ENCODE peak calls at places on chromosome 20, in five cellular contexts. One of them, this sample, is unnamed.

GRCh38 chr20:51480507-51481270 is 61.8 kb downstream of the NFATC2 start:
- DNase-seq in K562: no peak
- DNase-seq in H54: no peak
- DNase-seq in spleen: peak
- DNase-seq in GM12892: peak
- DNase-seq in this sample: no peak

GRCh38 chr20:1012359-1013168 is 10.5 kb upstream of the RSPO4 start:
- DNase-seq in K562: no peak
- DNase-seq in H54: no peak
- DNase-seq in spleen: no peak
- DNase-seq in GM12892: no peak
- DNase-seq in this sample: no peak

GRCh38 chr20:47278907-47279348 is 77.6 kb downstream of the ZMYND8 start:
- DNase-seq in K562: peak
- DNase-seq in H54: no peak
- DNase-seq in spleen: no peak
- DNase-seq in GM12892: no peak
- DNase-seq in this sample: peak

GRCh38 chr20:49318430-49319203 is 40.8 kb upstream of the ZNFX1 start:
- DNase-seq in K562: no peak
- DNase-seq in H54: no peak
- DNase-seq in spleen: peak
- DNase-seq in GM12892: no peak
- DNase-seq in this sample: no peak

GRCh38 chr20:57332105-57333089 is 2.8 kb downstream of the SPO11 start:
- DNase-seq in K562: no peak
- DNase-seq in H54: no peak
- DNase-seq in spleen: no peak
- DNase-seq in GM12892: no peak
- DNase-seq in this sample: no peak

GRCh38 chr20:59405226-59405815 is 104.9 kb downstream of the EDN3 start:
- DNase-seq in K562: no peak
- DNase-seq in H54: no peak
- DNase-seq in spleen: no peak
- DNase-seq in GM12892: no peak
- DNase-seq in this sample: no peak

GRCh38 chr20:5100684-5101347 is 18.9 kb downstream of the PCNA start:
- DNase-seq in K562: peak
- DNase-seq in H54: peak
- DNase-seq in spleen: peak
- DNase-seq in GM12892: no peak
- DNase-seq in this sample: peak

GRCh38 chr20:45933231-45934045 is 1.0 kb upstream of the PCIF1 start:
- DNase-seq in K562: peak
- DNase-seq in H54: peak
- DNase-seq in spleen: peak
- DNase-seq in GM12892: peak
- DNase-seq in this sample: peak

GRCh38 chr20:37309941-37310590 is 20.6 kb downstream of the MANBAL start:
- DNase-seq in K562: no peak
- DNase-seq in H54: no peak
- DNase-seq in spleen: no peak
- DNase-seq in GM12892: no peak
- DNase-seq in this sample: no peak

GRCh38 chr20:14644698-14645097 is 307.3 kb upstream of the FLRT3 start:
- DNase-seq in K562: no peak
- DNase-seq in H54: no peak
- DNase-seq in spleen: no peak
- DNase-seq in GM12892: no peak
- DNase-seq in this sample: no peak

GRCh38 chr20:24789877-24790276 is 159.2 kb upstream of the CST7 start:
- DNase-seq in K562: no peak
- DNase-seq in H54: no peak
- DNase-seq in spleen: peak
- DNase-seq in GM12892: no peak
- DNase-seq in this sample: no peak

GRCh38 chr20:22582960-22583772 is 1.2 kb downstream of the FOXA2 start:
- DNase-seq in K562: no peak
- DNase-seq in H54: no peak
- DNase-seq in spleen: no peak
- DNase-seq in GM12892: no peak
- DNase-seq in this sample: no peak

GRCh38 chr20:48787861-48788375 is 39.9 kb downstream of the PREX1 start:
- DNase-seq in K562: peak
- DNase-seq in H54: peak
- DNase-seq in spleen: peak
- DNase-seq in GM12892: no peak
- DNase-seq in this sample: peak

GRCh38 chr20:34582911-34583310 is 24.4 kb downstream of the MAP1LC3A start:
- DNase-seq in K562: peak
- DNase-seq in H54: no peak
- DNase-seq in spleen: no peak
- DNase-seq in GM12892: no peak
- DNase-seq in this sample: no peak

GRCh38 chr20:18738055-18738454 is 75.5 kb upstream of the SCP2D1 start:
- DNase-seq in K562: peak
- DNase-seq in H54: no peak
- DNase-seq in spleen: no peak
- DNase-seq in GM12892: no peak
- DNase-seq in this sample: peak

GRCh38 chr20:24786646-24787045 is 162.4 kb upstream of the CST7 start:
- DNase-seq in K562: no peak
- DNase-seq in H54: no peak
- DNase-seq in spleen: peak
- DNase-seq in GM12892: no peak
- DNase-seq in this sample: no peak

GRCh38 chr20:57312138-57312537 is 17.5 kb upstream of the SPO11 start:
- DNase-seq in K562: no peak
- DNase-seq in H54: no peak
- DNase-seq in spleen: no peak
- DNase-seq in GM12892: no peak
- DNase-seq in this sample: no peak

GRCh38 chr20:33061626-33062025 is 7.9 kb downstream of the BPIFB3 start:
- DNase-seq in K562: no peak
- DNase-seq in H54: no peak
- DNase-seq in spleen: peak
- DNase-seq in GM12892: no peak
- DNase-seq in this sample: no peak

GRCh38 chr20:10497283-10497682 is 62.2 kb downstream of the SLX4IP start:
- DNase-seq in K562: no peak
- DNase-seq in H54: no peak
- DNase-seq in spleen: no peak
- DNase-seq in GM12892: no peak
- DNase-seq in this sample: no peak

GRCh38 chr20:39108746-39109145 is 146.6 kb downstream of the DHX35 start:
- DNase-seq in K562: no peak
- DNase-seq in H54: peak
- DNase-seq in spleen: no peak
- DNase-seq in GM12892: no peak
- DNase-seq in this sample: no peak

GRCh38 chr20:57579331-57579897 is 18.5 kb downstream of the PCK1 start:
- DNase-seq in K562: no peak
- DNase-seq in H54: no peak
- DNase-seq in spleen: peak
- DNase-seq in GM12892: no peak
- DNase-seq in this sample: no peak

GRCh38 chr20:2162125-2162822 is 60.6 kb downstream of the STK35 start:
- DNase-seq in K562: no peak
- DNase-seq in H54: no peak
- DNase-seq in spleen: no peak
- DNase-seq in GM12892: no peak
- DNase-seq in this sample: no peak

GRCh38 chr20:14688045-14688444 is 350.6 kb upstream of the FLRT3 start:
- DNase-seq in K562: no peak
- DNase-seq in H54: no peak
- DNase-seq in spleen: no peak
- DNase-seq in GM12892: no peak
- DNase-seq in this sample: no peak

GRCh38 chr20:35698298-35699126 is 640 bp downstream of the NFS1 start:
- DNase-seq in K562: peak
- DNase-seq in H54: no peak
- DNase-seq in spleen: no peak
- DNase-seq in GM12892: no peak
- DNase-seq in this sample: peak

GRCh38 chr20:37615507-37616425 is 78.1 kb upstream of the CTNNBL1 start:
- DNase-seq in K562: peak
- DNase-seq in H54: peak
- DNase-seq in spleen: no peak
- DNase-seq in GM12892: no peak
- DNase-seq in this sample: peak

GRCh38 chr20:38723069-38723981 is 961 bp upstream of the SLC32A1 start:
- DNase-seq in K562: no peak
- DNase-seq in H54: no peak
- DNase-seq in spleen: no peak
- DNase-seq in GM12892: peak
- DNase-seq in this sample: no peak

GRCh38 chr20:16760431-16761304 is 12.5 kb downstream of the OTOR start:
- DNase-seq in K562: no peak
- DNase-seq in H54: no peak
- DNase-seq in spleen: no peak
- DNase-seq in GM12892: no peak
- DNase-seq in this sample: no peak

GRCh38 chr20:51026317-51026716 is 3.4 kb upstream of the KCNG1 start:
- DNase-seq in K562: no peak
- DNase-seq in H54: no peak
- DNase-seq in spleen: peak
- DNase-seq in GM12892: no peak
- DNase-seq in this sample: no peak

GRCh38 chr20:23658336-23658735 is 20.6 kb upstream of the CST3 start:
- DNase-seq in K562: no peak
- DNase-seq in H54: no peak
- DNase-seq in spleen: no peak
- DNase-seq in GM12892: no peak
- DNase-seq in this sample: no peak

GRCh38 chr20:35663516-35663812 is 1.2 kb downstream of the CPNE1 start:
- DNase-seq in K562: no peak
- DNase-seq in H54: no peak
- DNase-seq in spleen: no peak
- DNase-seq in GM12892: no peak
- DNase-seq in this sample: no peak

GRCh38 chr20:56289652-56290051 is 41.1 kb downstream of the MC3R start:
- DNase-seq in K562: no peak
- DNase-seq in H54: no peak
- DNase-seq in spleen: no peak
- DNase-seq in GM12892: no peak
- DNase-seq in this sample: no peak

GRCh38 chr20:24746351-24746685 is 202.8 kb upstream of the CST7 start:
- DNase-seq in K562: no peak
- DNase-seq in H54: peak
- DNase-seq in spleen: peak
- DNase-seq in GM12892: no peak
- DNase-seq in this sample: no peak

GRCh38 chr20:5127859-5128409 is 1.1 kb downstream of the CDS2 start:
- DNase-seq in K562: peak
- DNase-seq in H54: no peak
- DNase-seq in spleen: no peak
- DNase-seq in GM12892: no peak
- DNase-seq in this sample: no peak

GRCh38 chr20:60653111-60653845 is 598.8 kb upstream of the CDH4 start:
- DNase-seq in K562: no peak
- DNase-seq in H54: no peak
- DNase-seq in spleen: no peak
- DNase-seq in GM12892: no peak
- DNase-seq in this sample: no peak

GRCh38 chr20:58604410-58604881 is 46.6 kb upstream of the STX16 start:
- DNase-seq in K562: no peak
- DNase-seq in H54: no peak
- DNase-seq in spleen: peak
- DNase-seq in GM12892: no peak
- DNase-seq in this sample: no peak

GRCh38 chr20:54251093-54251492 is 43.2 kb downstream of the PFDN4 start:
- DNase-seq in K562: no peak
- DNase-seq in H54: no peak
- DNase-seq in spleen: no peak
- DNase-seq in GM12892: no peak
- DNase-seq in this sample: no peak

GRCh38 chr20:54255157-54255556 is 47.3 kb downstream of the PFDN4 start:
- DNase-seq in K562: no peak
- DNase-seq in H54: no peak
- DNase-seq in spleen: no peak
- DNase-seq in GM12892: no peak
- DNase-seq in this sample: no peak

GRCh38 chr20:54256202-54256601 is 48.3 kb downstream of the PFDN4 start:
- DNase-seq in K562: no peak
- DNase-seq in H54: no peak
- DNase-seq in spleen: no peak
- DNase-seq in GM12892: no peak
- DNase-seq in this sample: no peak

GRCh38 chr20:54257090-54257816 is 49.4 kb downstream of the PFDN4 start:
- DNase-seq in K562: no peak
- DNase-seq in H54: no peak
- DNase-seq in spleen: no peak
- DNase-seq in GM12892: no peak
- DNase-seq in this sample: no peak

DNA sequence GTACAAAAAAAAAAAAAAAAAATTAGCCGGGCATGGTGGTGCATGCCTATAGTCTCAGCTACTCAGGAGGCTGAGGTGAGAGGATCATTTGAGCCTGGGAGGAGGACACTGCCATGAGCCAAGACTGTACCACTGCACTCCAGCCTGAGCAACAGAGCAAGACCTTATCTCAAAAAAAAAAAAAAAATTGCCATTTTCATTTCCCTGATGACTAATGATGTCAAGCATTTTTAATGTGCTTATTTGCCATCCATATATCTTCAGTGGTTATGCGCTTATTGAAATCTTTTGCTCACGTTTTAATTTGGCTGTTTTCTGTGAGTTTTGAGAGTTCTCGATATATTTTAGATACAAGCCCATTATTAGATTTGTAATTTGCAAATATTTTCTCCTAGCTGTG is 46.7 kb downstream of the PFDN4 start:
- DNase-seq in K562: no peak
- DNase-seq in H54: no peak
- DNase-seq in spleen: no peak
- DNase-seq in GM12892: no peak
- DNase-seq in this sample: no peak
- TF ChIP-seq POLR2A in K562: no peak
- TF ChIP-seq POLR2A in H54: no peak
- TF ChIP-seq POLR2A in spleen: no peak
- TF ChIP-seq POLR2A in GM12892: no peak
- TF ChIP-seq POLR2A in this sample: no peak

GRCh38 chr20:20017001-20017851 is at the start of gene NAA20:
- DNase-seq in K562: peak
- DNase-seq in H54: peak
- DNase-seq in spleen: peak
- DNase-seq in GM12892: peak
- DNase-seq in this sample: peak
- TF ChIP-seq POLR2A in K562: peak
- TF ChIP-seq POLR2A in H54: peak
- TF ChIP-seq POLR2A in spleen: no peak
- TF ChIP-seq POLR2A in GM12892: peak
- TF ChIP-seq POLR2A in this sample: peak

GRCh38 chr20:64021124-64021975 is 14.6 kb upstream of the C20orf204 start:
- DNase-seq in K562: no peak
- DNase-seq in H54: no peak
- DNase-seq in spleen: no peak
- DNase-seq in GM12892: no peak
- DNase-seq in this sample: no peak
- TF ChIP-seq POLR2A in K562: no peak
- TF ChIP-seq POLR2A in H54: no peak
- TF ChIP-seq POLR2A in spleen: no peak
- TF ChIP-seq POLR2A in GM12892: peak
- TF ChIP-seq POLR2A in this sample: no peak

GRCh38 chr20:62305149-62305764 is 2.5 kb downstream of the ADRM1 start:
- DNase-seq in K562: peak
- DNase-seq in H54: no peak
- DNase-seq in spleen: no peak
- DNase-seq in GM12892: no peak
- DNase-seq in this sample: no peak
- TF ChIP-seq POLR2A in K562: no peak
- TF ChIP-seq POLR2A in H54: no peak
- TF ChIP-seq POLR2A in spleen: no peak
- TF ChIP-seq POLR2A in GM12892: no peak
- TF ChIP-seq POLR2A in this sample: no peak

This sample was measured in erythroblast.